ENCODE peak calls at places on chromosomes 2 and 18, in four cellular contexts. Y is GM23338, S is breast epithelium, X is transverse colon. F is an unnamed sample.

GRCh38 chr2:216857131-216857550 is 2.7 kb downstream of the TNP1 start:
- DNase-seq in X (no peak), S (no peak), Y (no peak), F (no peak)

GRCh38 chr18:47978141-47978540 is 47.7 kb upstream of the SMAD2 start:
- DNase-seq in X (no peak), S (no peak), Y (no peak), F (no peak)

GRCh38 chr2:12577567-12577966 is 139.2 kb upstream of the TRIB2 start:
- DNase-seq in Y (no peak), S (no peak), X (no peak), F (no peak)

GRCh38 chr2:138609446-138609845 is 107.9 kb downstream of the SPOPL start:
- DNase-seq in Y (no peak), S (no peak), X (no peak), F (no peak)

GRCh38 chr2:128631698-128632490 is 313.2 kb upstream of the HS6ST1 start:
- DNase-seq in X (no peak), Y (no peak), S (no peak), F (no peak)

GRCh38 chr2:70947556-70948184 is 12.0 kb downstream of the ATP6V1B1 start:
- DNase-seq in S (peak; percentile 12), Y (no peak), X (no peak), F (no peak)

GRCh38 chr2:102190425-102191107 is 3.7 kb downstream of the IL1RL2 start:
- DNase-seq in S (no peak), X (no peak), Y (no peak), F (no peak)

GRCh38 chr2:37201766-37202165 is 5.5 kb downstream of the CEBPZOS start:
- DNase-seq in X (no peak), S (no peak), Y (no peak), F (no peak)

GRCh38 chr18:77948571-77948970 is 698.9 kb downstream of the GALR1 start:
- DNase-seq in S (no peak), Y (no peak), X (no peak), F (no peak)

GRCh38 chr2:214265991-214266489 is 144.8 kb upstream of the VWC2L start:
- DNase-seq in S (no peak), X (no peak), Y (no peak), F (no peak)

GRCh38 chr2:145416640-145417039 is 896.7 kb upstream of the ZEB2 start:
- DNase-seq in X (no peak), Y (no peak), S (no peak), F (no peak)

GRCh38 chr2:160940699-160941098 is 219.5 kb upstream of the TANK start:
- DNase-seq in X (peak; percentile 19), S (no peak), Y (no peak), F (no peak)

GRCh38 chr2:207467716-207468347 is 61.9 kb upstream of the CREB1 start:
- DNase-seq in Y (no peak), S (no peak), X (no peak), F (no peak)

GRCh38 chr2:67631474-67631873 is 234.3 kb downstream of the ETAA1 start:
- DNase-seq in X (no peak), Y (peak; percentile 7), S (no peak), F (no peak)

GRCh38 chr2:23381084-23381483 is 3.9 kb upstream of the KLHL29 start:
- DNase-seq in X (peak; percentile 43), S (peak; percentile 57), Y (no peak), F (no peak)

GRCh38 chr2:239223330-239224248 is 177.2 kb downstream of the HDAC4 start:
- DNase-seq in X (peak; percentile 69), Y (no peak), S (peak; percentile 29), F (no peak)

GRCh38 chr2:102251042-102251848 is 60.1 kb upstream of the IL1RL1 start:
- DNase-seq in X (peak; percentile 73), Y (peak; percentile 83), S (no peak), F (peak; percentile 40)

DNA sequence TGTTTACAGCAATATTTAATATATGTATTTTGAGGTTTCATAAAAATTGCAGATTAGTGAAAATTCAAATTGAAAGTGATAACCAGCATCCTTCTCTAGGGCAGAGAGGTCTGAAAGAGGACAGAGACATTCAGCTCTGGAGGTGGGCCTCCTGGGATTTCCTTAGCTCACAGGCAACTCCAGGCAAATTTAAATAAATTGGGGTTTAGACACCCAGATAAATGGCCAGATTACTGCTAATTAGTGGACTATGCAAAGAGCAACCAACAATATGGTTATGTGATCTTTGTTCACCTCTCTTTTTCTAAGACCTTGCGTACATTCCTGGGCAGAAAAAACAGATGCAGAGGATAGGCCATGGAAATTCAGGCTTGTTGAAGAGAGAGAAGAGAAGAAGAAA is 1282.8 kb upstream of the ACVR2A start:
- DNase-seq in S (no peak), X (no peak), Y (no peak), F (no peak)
- TF ChIP-seq POLR2AphosphoS5 in S (no peak), X (no peak), Y (peak; percentile 47), F (no peak)

GRCh38 chr18:74905245-74905644 is 303.7 kb downstream of the PTGR3 start:
- DNase-seq in Y (no peak), X (peak; percentile 23), S (no peak), F (no peak)
- TF ChIP-seq POLR2AphosphoS5 in Y (no peak), X (no peak), S (no peak), F (no peak)

GRCh38 chr18:79789901-79790885 is 7.5 kb upstream of the KCNG2 start:
- DNase-seq in Y (no peak), S (no peak), X (no peak), F (no peak)

GRCh38 chr18:79791141-79791972 is 6.4 kb upstream of the KCNG2 start:
- DNase-seq in Y (no peak), S (peak; percentile 65), X (peak; percentile 24), F (no peak)

GRCh38 chr18:79794851-79795250 is 2.9 kb upstream of the KCNG2 start:
- DNase-seq in Y (no peak), X (no peak), S (no peak), F (no peak)

GRCh38 chr18:79792988-79793355 is 4.8 kb upstream of the KCNG2 start:
- DNase-seq in S (no peak), Y (no peak), X (no peak), F (no peak)

DNA sequence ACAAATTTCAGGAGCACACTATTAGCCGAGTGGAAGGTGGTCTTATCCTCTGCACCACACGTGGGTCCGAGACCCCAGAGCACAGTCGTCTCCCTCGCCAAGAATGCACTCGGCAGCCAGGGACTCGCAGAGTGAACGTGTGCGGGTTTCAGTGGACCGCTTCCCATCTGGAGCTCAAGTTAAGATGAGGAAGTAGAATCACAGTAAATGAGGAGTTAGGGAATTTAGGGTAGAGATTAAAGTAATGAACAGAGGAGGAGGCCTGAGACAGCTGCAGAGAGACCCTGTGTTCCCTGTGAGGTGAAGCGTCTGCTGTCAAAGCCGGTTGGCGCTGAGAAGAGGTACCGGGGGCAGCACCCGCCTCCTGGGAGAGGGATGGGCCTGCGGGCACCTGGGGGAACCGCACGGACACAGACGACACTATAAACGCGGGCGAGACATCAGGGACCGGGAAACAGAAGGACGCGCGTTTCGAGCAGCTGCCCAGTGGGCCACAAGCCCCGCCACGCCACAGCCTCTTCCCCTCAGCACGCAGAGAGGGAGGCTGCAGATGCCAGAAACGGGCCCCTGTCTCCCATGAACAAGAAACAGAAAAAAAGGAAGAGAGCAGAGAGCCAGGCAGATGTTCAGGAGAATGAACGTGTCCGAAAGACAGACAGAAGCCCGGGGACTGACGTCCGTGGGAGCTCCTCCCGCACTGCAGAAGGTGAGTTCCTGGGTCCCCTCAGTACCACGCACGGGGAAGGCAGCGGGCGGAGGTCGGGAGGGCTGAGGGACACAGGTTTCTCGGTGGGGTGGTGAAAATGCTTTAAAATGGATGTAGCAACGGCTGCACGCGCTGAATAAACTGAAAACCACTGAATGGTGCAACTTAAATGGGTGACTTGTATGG is 5.4 kb upstream of the KCNG2 start:
- DNase-seq in X (no peak), Y (no peak), S (no peak), F (no peak)
- TF ChIP-seq POLR2AphosphoS5 in X (no peak), Y (no peak), S (no peak), F (no peak)

GRCh38 chr2:226692521-226693126 is 107.0 kb downstream of the IRS1 start:
- DNase-seq in Y (no peak), X (no peak), S (no peak), F (no peak)

GRCh38 chr2:226691265-226691664 is 108.4 kb downstream of the IRS1 start:
- DNase-seq in S (no peak), Y (peak; percentile 6), X (no peak), F (no peak)

GRCh38 chr2:226694142-226694541 is 105.5 kb downstream of the IRS1 start:
- DNase-seq in X (no peak), Y (no peak), S (no peak), F (no peak)

GRCh38 chr2:226693521-226693920 is 106.1 kb downstream of the IRS1 start:
- DNase-seq in X (no peak), Y (no peak), S (no peak), F (no peak)

DNA sequence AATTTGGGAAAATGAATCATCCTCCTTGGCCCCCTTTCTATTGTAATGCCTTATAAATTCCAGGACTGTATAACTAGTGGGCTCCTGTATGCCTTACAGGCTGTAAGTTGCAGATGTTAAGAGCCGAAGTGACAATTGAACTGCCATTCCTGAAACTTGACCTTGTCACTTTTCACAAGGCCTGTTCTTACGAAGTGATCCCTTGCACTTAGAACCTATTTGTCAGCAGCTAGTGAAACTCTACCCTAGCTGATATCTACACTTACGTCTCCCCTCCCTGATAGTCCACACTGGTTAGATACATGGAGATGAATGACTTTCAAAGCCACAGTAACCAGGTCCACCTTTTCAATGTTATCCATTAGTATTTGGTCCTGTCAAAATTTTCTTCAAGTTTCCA is 104.7 kb downstream of the IRS1 start:
- DNase-seq in Y (no peak), S (no peak), X (no peak), F (no peak)
- TF ChIP-seq POLR2AphosphoS5 in Y (no peak), S (no peak), X (no peak), F (no peak)